ENCODE peak calls at places on chromosomes 7 and 10, in four cellular contexts. C is cerebellum, W is Ammon's horn, D is fibroblast of pulmonary artery. O is an unnamed sample.

GRCh38 chr10:89262331-89263020 is 10.9 kb upstream of the LIPA start:
- DNase-seq in C (no peak), D (no peak), W (no peak), O (no peak)

GRCh38 chr10:60549686-60550085 is 160.0 kb upstream of the ANK3 start:
- DNase-seq in C (no peak), D (peak; percentile 53), W (no peak), O (peak; percentile 44)

GRCh38 chr10:31000071-31000787 is 31.4 kb downstream of the ZNF438 start:
- DNase-seq in D (no peak), C (no peak), W (no peak), O (no peak)

GRCh38 chr10:119412244-119412750 is 130.2 kb downstream of the RGS10 start:
- DNase-seq in D (peak; percentile 48), C (peak; percentile 54), W (peak; percentile 79), O (no peak)

GRCh38 chr10:124184208-124184820 is 90.9 kb upstream of the CHST15 start:
- DNase-seq in D (no peak), C (no peak), W (no peak), O (no peak)

GRCh38 chr7:157281221-157281998 is 55.4 kb upstream of the DNAJB6 start:
- DNase-seq in D (no peak), W (no peak), C (no peak), O (no peak)

GRCh38 chr10:63268139-63268797 is 135.1 kb downstream of the NRBF2 start:
- DNase-seq in W (no peak), C (no peak), D (peak; percentile 69), O (peak; percentile 56)

GRCh38 chr7:18356195-18356645 is 139.3 kb upstream of the HDAC9 start:
- DNase-seq in W (no peak), D (peak; percentile 55), C (peak; percentile 35), O (peak; percentile 46)

GRCh38 chr7:6508950-6509349 is 42.3 kb downstream of the GRID2IP start:
- DNase-seq in C (no peak), D (no peak), W (no peak), O (no peak)

GRCh38 chr10:10849306-10849705 is 168.4 kb upstream of the CELF2 start:
- DNase-seq in C (no peak), W (no peak), D (peak; percentile 55), O (no peak)

GRCh38 chr10:11831520-11831951 is 8.4 kb downstream of the PROSER2 start:
- DNase-seq in W (no peak), D (no peak), C (no peak), O (no peak)

GRCh38 chr10:82742478-82742877 is 867.5 kb downstream of the NRG3 start:
- DNase-seq in C (no peak), D (peak; percentile 73), W (no peak), O (no peak)

O was measured in cerebellar cortex.